ENCODE peak calls at places on chromosomes 2 and 18, in six cellular contexts. One of them, this sample, is unnamed.

GRCh38 chr2:239021651-239022436 is 174.0 kb downstream of the TWIST2 start:
- DNase-seq in tibial nerve: no peak
- DNase-seq in small intestine: no peak
- DNase-seq in fibroblast of lung: no peak
- DNase-seq in prostate gland: no peak
- DNase-seq in PC-9: no peak
- DNase-seq in this sample: no peak

GRCh38 chr2:224884188-224884587 is 158.1 kb downstream of the DOCK10 start:
- DNase-seq in tibial nerve: peak; percentile 32
- DNase-seq in small intestine: no peak
- DNase-seq in fibroblast of lung: peak; percentile 82
- DNase-seq in prostate gland: no peak
- DNase-seq in PC-9: no peak
- DNase-seq in this sample: no peak

GRCh38 chr2:233981574-233982420 is 64.6 kb downstream of the TRPM8 start:
- DNase-seq in tibial nerve: no peak
- DNase-seq in small intestine: no peak
- DNase-seq in fibroblast of lung: no peak
- DNase-seq in prostate gland: no peak
- DNase-seq in PC-9: no peak
- DNase-seq in this sample: no peak

GRCh38 chr2:172427256-172427989 is at the start of gene ITGA6:
- DNase-seq in tibial nerve: no peak
- DNase-seq in small intestine: peak; percentile 93
- DNase-seq in fibroblast of lung: peak; percentile 50
- DNase-seq in prostate gland: peak; percentile 90
- DNase-seq in PC-9: peak; percentile 87
- DNase-seq in this sample: peak; percentile 66

GRCh38 chr2:37153224-37153623 is 3.6 kb downstream of the EIF2AK2 start:
- DNase-seq in tibial nerve: no peak
- DNase-seq in small intestine: no peak
- DNase-seq in fibroblast of lung: no peak
- DNase-seq in prostate gland: no peak
- DNase-seq in PC-9: no peak
- DNase-seq in this sample: no peak

GRCh38 chr2:48249631-48250473 is 280.1 kb upstream of the STON1 start:
- DNase-seq in tibial nerve: no peak
- DNase-seq in small intestine: peak; percentile 53
- DNase-seq in fibroblast of lung: peak; percentile 85
- DNase-seq in prostate gland: no peak
- DNase-seq in PC-9: no peak
- DNase-seq in this sample: no peak

GRCh38 chr2:66013456-66013855 is 421.5 kb upstream of the MEIS1 start:
- DNase-seq in tibial nerve: no peak
- DNase-seq in small intestine: no peak
- DNase-seq in fibroblast of lung: peak; percentile 19
- DNase-seq in prostate gland: no peak
- DNase-seq in PC-9: no peak
- DNase-seq in this sample: no peak

GRCh38 chr18:65791753-65792152 is 40.9 kb downstream of the CDH7 start:
- DNase-seq in tibial nerve: no peak
- DNase-seq in small intestine: no peak
- DNase-seq in fibroblast of lung: no peak
- DNase-seq in prostate gland: no peak
- DNase-seq in PC-9: no peak
- DNase-seq in this sample: no peak

GRCh38 chr2:156779416-156780117 is 343.4 kb downstream of the GPD2 start:
- DNase-seq in tibial nerve: no peak
- DNase-seq in small intestine: peak; percentile 96
- DNase-seq in fibroblast of lung: no peak
- DNase-seq in prostate gland: peak; percentile 45
- DNase-seq in PC-9: no peak
- DNase-seq in this sample: no peak

GRCh38 chr2:166417669-166418068 is 41.9 kb upstream of the SCN9A start:
- DNase-seq in tibial nerve: no peak
- DNase-seq in small intestine: peak; percentile 7
- DNase-seq in fibroblast of lung: peak; percentile 74
- DNase-seq in prostate gland: no peak
- DNase-seq in PC-9: no peak
- DNase-seq in this sample: no peak

GRCh38 chr2:101745711-101746694 is 48.5 kb downstream of the MAP4K4 start:
- DNase-seq in tibial nerve: no peak
- DNase-seq in small intestine: no peak
- DNase-seq in fibroblast of lung: peak; percentile 52
- DNase-seq in prostate gland: no peak
- DNase-seq in PC-9: no peak
- DNase-seq in this sample: no peak

GRCh38 chr18:3452750-3453539 is 3.0 kb downstream of the TGIF1 start:
- DNase-seq in tibial nerve: no peak
- DNase-seq in small intestine: peak; percentile 32
- DNase-seq in fibroblast of lung: peak; percentile 48
- DNase-seq in prostate gland: no peak
- DNase-seq in PC-9: no peak
- DNase-seq in this sample: no peak

GRCh38 chr18:8423051-8423558 is 186.1 kb upstream of the RAB12 start:
- DNase-seq in tibial nerve: no peak
- DNase-seq in small intestine: no peak
- DNase-seq in fibroblast of lung: peak; percentile 14
- DNase-seq in prostate gland: no peak
- DNase-seq in PC-9: no peak
- DNase-seq in this sample: no peak

GRCh38 chr2:12675801-12676200 is 40.9 kb upstream of the TRIB2 start:
- DNase-seq in tibial nerve: no peak
- DNase-seq in small intestine: peak; percentile 91
- DNase-seq in fibroblast of lung: no peak
- DNase-seq in prostate gland: no peak
- DNase-seq in PC-9: peak; percentile 57
- DNase-seq in this sample: no peak

GRCh38 chr2:160721089-160722040 is 227.8 kb upstream of the RBMS1 start:
- DNase-seq in tibial nerve: no peak
- DNase-seq in small intestine: no peak
- DNase-seq in fibroblast of lung: no peak
- DNase-seq in prostate gland: no peak
- DNase-seq in PC-9: no peak
- DNase-seq in this sample: no peak

GRCh38 chr2:24471662-24472061 is 19.4 kb upstream of the NCOA1 start:
- DNase-seq in tibial nerve: no peak
- DNase-seq in small intestine: no peak
- DNase-seq in fibroblast of lung: no peak
- DNase-seq in prostate gland: no peak
- DNase-seq in PC-9: no peak
- DNase-seq in this sample: no peak

GRCh38 chr2:107989445-107989844 is 3.1 kb downstream of the SLC5A7 start:
- DNase-seq in tibial nerve: no peak
- DNase-seq in small intestine: no peak
- DNase-seq in fibroblast of lung: no peak
- DNase-seq in prostate gland: no peak
- DNase-seq in PC-9: no peak
- DNase-seq in this sample: no peak

GRCh38 chr2:148209598-148209997 is 188.7 kb downstream of the MBD5 start:
- DNase-seq in tibial nerve: no peak
- DNase-seq in small intestine: no peak
- DNase-seq in fibroblast of lung: no peak
- DNase-seq in prostate gland: no peak
- DNase-seq in PC-9: no peak
- DNase-seq in this sample: no peak

GRCh38 chr2:144430722-144431163 is 89.2 kb downstream of the ZEB2 start:
- DNase-seq in tibial nerve: no peak
- DNase-seq in small intestine: no peak
- DNase-seq in fibroblast of lung: peak; percentile 94
- DNase-seq in prostate gland: no peak
- DNase-seq in PC-9: no peak
- DNase-seq in this sample: no peak

GRCh38 chr2:185201063-185201462 is 537.5 kb upstream of the FSIP2 start:
- DNase-seq in tibial nerve: no peak
- DNase-seq in small intestine: no peak
- DNase-seq in fibroblast of lung: peak; percentile 2
- DNase-seq in prostate gland: no peak
- DNase-seq in PC-9: no peak
- DNase-seq in this sample: no peak

GRCh38 chr2:71465356-71465755 is 12.0 kb downstream of the DYSF start:
- DNase-seq in tibial nerve: no peak
- DNase-seq in small intestine: no peak
- DNase-seq in fibroblast of lung: no peak
- DNase-seq in prostate gland: no peak
- DNase-seq in PC-9: no peak
- DNase-seq in this sample: no peak

GRCh38 chr2:71467180-71467815 is 13.9 kb downstream of the DYSF start:
- DNase-seq in tibial nerve: no peak
- DNase-seq in small intestine: no peak
- DNase-seq in fibroblast of lung: no peak
- DNase-seq in prostate gland: no peak
- DNase-seq in PC-9: peak; percentile 18
- DNase-seq in this sample: no peak

GRCh38 chr2:71466301-71467179 is 13.2 kb downstream of the DYSF start:
- DNase-seq in tibial nerve: no peak
- DNase-seq in small intestine: peak; percentile 18
- DNase-seq in fibroblast of lung: no peak
- DNase-seq in prostate gland: no peak
- DNase-seq in PC-9: peak; percentile 33
- DNase-seq in this sample: peak; percentile 49

GRCh38 chr2:71464389-71464788 is 11.0 kb downstream of the DYSF start:
- DNase-seq in tibial nerve: no peak
- DNase-seq in small intestine: no peak
- DNase-seq in fibroblast of lung: no peak
- DNase-seq in prostate gland: no peak
- DNase-seq in PC-9: no peak
- DNase-seq in this sample: no peak

GRCh38 chr2:71465961-71466300 is 12.6 kb downstream of the DYSF start:
- DNase-seq in tibial nerve: no peak
- DNase-seq in small intestine: no peak
- DNase-seq in fibroblast of lung: no peak
- DNase-seq in prostate gland: no peak
- DNase-seq in PC-9: no peak
- DNase-seq in this sample: no peak
- H3K27me3 ChIP-seq in tibial nerve: no peaks in the 10 kb centered on the region
- H3K27me3 ChIP-seq in small intestine: peaks cover 8% of the 10 kb centered on the region
- H3K27me3 ChIP-seq in fibroblast of lung: peaks cover 42% of the 10 kb centered on the region
- H3K27me3 ChIP-seq in prostate gland: no peaks in the 10 kb centered on the region
- H3K27me3 ChIP-seq in PC-9: no peaks in the 10 kb centered on the region
- H3K27me3 ChIP-seq in this sample: no peaks in the 10 kb centered on the region

GRCh38 chr2:201116115-201116958 is at the start of gene CFLAR:
- DNase-seq in tibial nerve: peak; percentile 71
- DNase-seq in small intestine: peak; percentile 94
- DNase-seq in fibroblast of lung: peak; percentile 77
- DNase-seq in prostate gland: peak; percentile 71
- DNase-seq in PC-9: peak; percentile 57
- DNase-seq in this sample: peak; percentile 82

GRCh38 chr2:201120500-201120899 is 4.5 kb downstream of the CFLAR start:
- DNase-seq in tibial nerve: no peak
- DNase-seq in small intestine: no peak
- DNase-seq in fibroblast of lung: no peak
- DNase-seq in prostate gland: no peak
- DNase-seq in PC-9: no peak
- DNase-seq in this sample: no peak

GRCh38 chr2:201118957-201119848 is 3.2 kb downstream of the CFLAR start:
- DNase-seq in tibial nerve: no peak
- DNase-seq in small intestine: peak; percentile 64
- DNase-seq in fibroblast of lung: peak; percentile 52
- DNase-seq in prostate gland: no peak
- DNase-seq in PC-9: peak; percentile 60
- DNase-seq in this sample: no peak

GRCh38 chr2:201116959-201117734 is 1.2 kb downstream of the CFLAR start:
- DNase-seq in tibial nerve: peak; percentile 86
- DNase-seq in small intestine: peak; percentile 83
- DNase-seq in fibroblast of lung: peak; percentile 93
- DNase-seq in prostate gland: peak; percentile 67
- DNase-seq in PC-9: peak; percentile 87
- DNase-seq in this sample: peak; percentile 70

GRCh38 chr2:201118121-201118956 is 2.4 kb downstream of the CFLAR start:
- DNase-seq in tibial nerve: peak; percentile 91
- DNase-seq in small intestine: peak; percentile 82
- DNase-seq in fibroblast of lung: peak; percentile 77
- DNase-seq in prostate gland: peak; percentile 94
- DNase-seq in PC-9: peak; percentile 77
- DNase-seq in this sample: peak; percentile 92
- H3K4me1 ChIP-seq in tibial nerve: no peaks in the 10 kb centered on the region
- H3K4me1 ChIP-seq in small intestine: peaks cover 11% of the 10 kb centered on the region
- H3K4me1 ChIP-seq in fibroblast of lung: peaks cover 2% of the 10 kb centered on the region
- H3K4me1 ChIP-seq in prostate gland: no peaks in the 10 kb centered on the region
- H3K4me1 ChIP-seq in PC-9: peaks cover 59% of the 10 kb centered on the region
- H3K4me1 ChIP-seq in this sample: peaks cover 51% of the 10 kb centered on the region

GRCh38 chr2:240053173-240054155 is at the start of gene OR6B3:
- DNase-seq in tibial nerve: no peak
- DNase-seq in small intestine: no peak
- DNase-seq in fibroblast of lung: no peak
- DNase-seq in prostate gland: no peak
- DNase-seq in PC-9: no peak
- DNase-seq in this sample: no peak
- H3K27me3 ChIP-seq in tibial nerve: no peaks in the 10 kb centered on the region
- H3K27me3 ChIP-seq in small intestine: peaks cover 15% of the 10 kb centered on the region
- H3K27me3 ChIP-seq in fibroblast of lung: peaks cover 23% of the 10 kb centered on the region
- H3K27me3 ChIP-seq in prostate gland: peaks cover 7% of the 10 kb centered on the region
- H3K27me3 ChIP-seq in PC-9: peaks cover 99% of the 10 kb centered on the region
- H3K27me3 ChIP-seq in this sample: no peaks in the 10 kb centered on the region

GRCh38 chr2:62566847-62567246 is 60.9 kb upstream of the TMEM17 start:
- DNase-seq in tibial nerve: no peak
- DNase-seq in small intestine: no peak
- DNase-seq in fibroblast of lung: no peak
- DNase-seq in prostate gland: no peak
- DNase-seq in PC-9: no peak
- DNase-seq in this sample: no peak

GRCh38 chr2:62568074-62568473 is 62.1 kb upstream of the TMEM17 start:
- DNase-seq in tibial nerve: no peak
- DNase-seq in small intestine: no peak
- DNase-seq in fibroblast of lung: no peak
- DNase-seq in prostate gland: no peak
- DNase-seq in PC-9: no peak
- DNase-seq in this sample: no peak

GRCh38 chr2:62564380-62565137 is 58.6 kb upstream of the TMEM17 start:
- DNase-seq in tibial nerve: no peak
- DNase-seq in small intestine: no peak
- DNase-seq in fibroblast of lung: no peak
- DNase-seq in prostate gland: no peak
- DNase-seq in PC-9: no peak
- DNase-seq in this sample: no peak

GRCh38 chr2:62568983-62569837 is 63.2 kb upstream of the TMEM17 start:
- DNase-seq in tibial nerve: no peak
- DNase-seq in small intestine: peak; percentile 18
- DNase-seq in fibroblast of lung: no peak
- DNase-seq in prostate gland: no peak
- DNase-seq in PC-9: no peak
- DNase-seq in this sample: no peak

DNA sequence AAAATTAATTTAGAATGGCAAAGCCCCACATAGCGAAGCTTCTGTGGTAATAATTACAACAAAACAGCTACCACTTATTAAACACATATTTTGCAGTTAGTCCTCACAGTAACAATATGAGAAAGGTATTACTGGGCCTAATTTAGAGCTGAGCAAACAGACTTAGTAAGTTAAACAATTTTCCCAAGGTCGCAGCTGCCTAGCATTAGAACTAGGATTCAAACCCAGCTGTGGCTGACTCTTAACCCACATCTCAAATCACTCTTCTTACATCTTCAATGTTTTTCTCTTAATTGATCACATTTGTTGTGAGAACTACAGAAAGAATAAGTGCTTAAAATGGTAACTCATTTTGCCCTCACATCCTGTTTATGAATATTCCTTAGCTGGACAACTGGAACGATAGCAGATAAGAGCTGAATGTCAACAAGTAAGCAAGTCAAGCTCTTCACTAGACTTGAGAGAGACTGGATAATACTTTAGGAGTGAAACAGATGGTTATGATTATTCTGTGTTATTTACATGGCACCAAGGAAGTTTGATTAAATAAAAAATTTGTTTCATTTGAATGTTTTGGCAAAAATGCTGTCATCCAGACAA is 59.4 kb upstream of the TMEM17 start:
- DNase-seq in tibial nerve: no peak
- DNase-seq in small intestine: no peak
- DNase-seq in fibroblast of lung: no peak
- DNase-seq in prostate gland: no peak
- DNase-seq in PC-9: no peak
- DNase-seq in this sample: no peak
- H3K4me1 ChIP-seq in tibial nerve: no peaks in the 10 kb centered on the region
- H3K4me1 ChIP-seq in small intestine: peaks cover 7% of the 10 kb centered on the region
- H3K4me1 ChIP-seq in fibroblast of lung: no peaks in the 10 kb centered on the region
- H3K4me1 ChIP-seq in prostate gland: no peaks in the 10 kb centered on the region
- H3K4me1 ChIP-seq in PC-9: peaks cover 11% of the 10 kb centered on the region
- H3K4me1 ChIP-seq in this sample: no peaks in the 10 kb centered on the region

This sample was measured in heart right ventricle.